ENCODE peak calls at places on chromosomes 4 and X, in six cellular contexts. N is spleen, J is HCT116, D is GM23338, Z is upper lobe of left lung, H is sigmoid colon. L is an unnamed sample. For H3K4me1, the result is how much of the 10 kb centered on the place peaks cover.

GRCh38 chrX:133232331-133232730 is 14.2 kb upstream of the TFDP3 start:
- DNase-seq in N (no peak), J (no peak), D (no peak), H (no peak), Z (no peak), L (no peak)

GRCh38 chr4:76301068-76301774 is 5.3 kb upstream of the STBD1 start:
- DNase-seq in N (no peak), D (no peak), Z (no peak), J (peak), H (no peak), L (no peak)

GRCh38 chr4:5758741-5759140 is 47.7 kb downstream of the EVC start:
- DNase-seq in Z (no peak), D (no peak), J (peak), H (peak), N (no peak), L (no peak)

GRCh38 chr4:41285202-41285876 is 28.6 kb downstream of the UCHL1 start:
- DNase-seq in Z (no peak), H (no peak), N (no peak), D (no peak), J (no peak), L (no peak)

GRCh38 chrX:107710617-107711391 is 64.8 kb downstream of the TSC22D3 start:
- DNase-seq in H (peak), J (peak), N (peak), D (peak), Z (peak), L (peak)

GRCh38 chr4:72312032-72312650 is 256.9 kb downstream of the ADAMTS3 start:
- DNase-seq in H (peak), N (no peak), D (peak), J (no peak), Z (peak), L (peak)

GRCh38 chrX:7444967-7445366 is 297.0 kb upstream of the PUDP start:
- DNase-seq in Z (no peak), D (no peak), N (no peak), J (no peak), H (no peak), L (no peak)

GRCh38 chr4:133146574-133147198 is 2.4 kb upstream of the PCDH10 start:
- DNase-seq in H (peak), Z (no peak), J (no peak), N (peak), D (peak), L (peak)

GRCh38 chrX:69523314-69523713 is 19.2 kb downstream of the NALF2 start:
- DNase-seq in J (no peak), Z (no peak), D (peak), N (no peak), H (no peak), L (no peak)

GRCh38 chr4:139297001-139297410 is 4.3 kb upstream of the NAA15 start:
- DNase-seq in Z (no peak), J (no peak), N (no peak), H (no peak), D (no peak), L (no peak)

GRCh38 chrX:103919336-103919682 is 43.1 kb upstream of the TMSB15B start:
- DNase-seq in J (no peak), Z (no peak), H (no peak), D (no peak), N (no peak), L (no peak)

GRCh38 chr4:15341733-15342300 is 86.0 kb upstream of the C1QTNF7 start:
- DNase-seq in J (no peak), Z (no peak), N (no peak), H (no peak), D (no peak), L (peak)

GRCh38 chr4:96874657-96875056 is 1034.8 kb downstream of the PDHA2 start:
- DNase-seq in H (no peak), J (no peak), D (peak), N (no peak), Z (no peak), L (no peak)

GRCh38 chrX:25083661-25084060 is 67.9 kb upstream of the ARX start:
- DNase-seq in N (no peak), J (no peak), D (no peak), Z (no peak), H (no peak), L (no peak)

GRCh38 chr4:581753-582361 is 5.8 kb upstream of the TMEM271 start:
- DNase-seq in J (no peak), D (no peak), N (no peak), Z (no peak), H (no peak), L (no peak)

GRCh38 chr4:123777297-123777859 is 380.8 kb downstream of the SPRY1 start:
- DNase-seq in J (no peak), H (peak), D (no peak), N (no peak), Z (no peak), L (no peak)

GRCh38 chr4:189940178-189941004 is at the start of gene FRG1:
- DNase-seq in D (peak), Z (peak), H (peak), N (peak), J (peak), L (peak)

GRCh38 chr4:116531870-116532269 is 553.5 kb downstream of the TRAM1L1 start:
- DNase-seq in J (no peak), D (peak), H (no peak), N (no peak), Z (no peak), L (no peak)

GRCh38 chr4:181661090-181661489 is 582.1 kb upstream of the TENM3 start:
- DNase-seq in Z (no peak), N (no peak), H (no peak), J (no peak), D (no peak), L (no peak)

GRCh38 chr4:113882668-113883067 is 96.8 kb downstream of the ARSJ start:
- DNase-seq in N (no peak), H (no peak), Z (no peak), J (no peak), D (no peak), L (no peak)

GRCh38 chr4:153387981-153388380 is 43.5 kb downstream of the MND1 start:
- DNase-seq in D (no peak), Z (no peak), H (no peak), N (no peak), J (no peak), L (no peak)

GRCh38 chrX:43758044-43758443 is 101.9 kb downstream of the MAOA start:
- DNase-seq in D (no peak), H (no peak), N (no peak), J (no peak), Z (no peak), L (no peak)

GRCh38 chr4:113564493-113564892 is 197.0 kb downstream of the CAMK2D start:
- DNase-seq in D (no peak), Z (no peak), H (no peak), N (no peak), J (no peak), L (no peak)

GRCh38 chrX:37684426-37684825 is 1.2 kb upstream of the XK start:
- DNase-seq in N (no peak), Z (no peak), J (no peak), D (no peak), H (no peak), L (no peak)
- H3K4me1 ChIP-seq in N (under half), Z (under half), J (under half), D (under half), H (under half), L (under half)

GRCh38 chrX:136778914-136779313 is 1.8 kb downstream of the ARHGEF6 start:
- DNase-seq in J (no peak), Z (no peak), N (no peak), H (no peak), D (no peak), L (no peak)

GRCh38 chrX:136780241-136780640 is 491 bp downstream of the ARHGEF6 start:
- DNase-seq in Z (no peak), H (no peak), N (no peak), J (no peak), D (no peak), L (no peak)

GRCh38 chrX:136778020-136778419 is 2.7 kb downstream of the ARHGEF6 start:
- DNase-seq in N (no peak), H (no peak), Z (no peak), J (no peak), D (no peak), L (no peak)

GRCh38 chrX:136780738-136781137 is at the start of gene ARHGEF6:
- DNase-seq in J (no peak), Z (peak), D (no peak), H (no peak), N (no peak), L (no peak)

GRCh38 chrX:136779346-136779781 is 1.4 kb downstream of the ARHGEF6 start:
- DNase-seq in D (no peak), J (no peak), H (no peak), N (no peak), Z (no peak), L (no peak)
- TF ChIP-seq POLR2AphosphoS5 in D (no peak), J (no peak), H (no peak), N (no peak), Z (no peak), L (no peak)

DNA sequence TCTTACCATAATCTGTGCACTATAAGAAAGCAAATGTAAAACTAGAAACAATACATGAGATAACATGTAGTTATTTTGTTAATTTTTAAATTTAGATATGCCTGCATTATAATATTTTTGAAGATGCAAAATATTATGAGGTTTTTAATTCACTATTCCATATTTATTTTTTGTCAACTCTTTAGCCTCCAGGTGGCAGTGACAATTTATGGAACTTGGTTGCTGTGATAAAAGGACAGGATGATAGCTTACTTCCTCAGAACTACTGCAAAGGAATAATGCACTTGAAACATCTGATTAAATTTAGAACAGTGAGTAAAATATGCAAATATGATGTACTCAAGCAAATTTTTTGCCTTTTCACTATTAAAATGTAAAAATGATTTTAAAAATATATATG is 45.1 kb downstream of the SPATA4 start:
- DNase-seq in N (no peak), H (no peak), J (peak), Z (no peak), D (peak), L (no peak)
- TF ChIP-seq CTCF in N (no peak), H (no peak), J (peak), Z (peak), D (peak), L (no peak)

DNA sequence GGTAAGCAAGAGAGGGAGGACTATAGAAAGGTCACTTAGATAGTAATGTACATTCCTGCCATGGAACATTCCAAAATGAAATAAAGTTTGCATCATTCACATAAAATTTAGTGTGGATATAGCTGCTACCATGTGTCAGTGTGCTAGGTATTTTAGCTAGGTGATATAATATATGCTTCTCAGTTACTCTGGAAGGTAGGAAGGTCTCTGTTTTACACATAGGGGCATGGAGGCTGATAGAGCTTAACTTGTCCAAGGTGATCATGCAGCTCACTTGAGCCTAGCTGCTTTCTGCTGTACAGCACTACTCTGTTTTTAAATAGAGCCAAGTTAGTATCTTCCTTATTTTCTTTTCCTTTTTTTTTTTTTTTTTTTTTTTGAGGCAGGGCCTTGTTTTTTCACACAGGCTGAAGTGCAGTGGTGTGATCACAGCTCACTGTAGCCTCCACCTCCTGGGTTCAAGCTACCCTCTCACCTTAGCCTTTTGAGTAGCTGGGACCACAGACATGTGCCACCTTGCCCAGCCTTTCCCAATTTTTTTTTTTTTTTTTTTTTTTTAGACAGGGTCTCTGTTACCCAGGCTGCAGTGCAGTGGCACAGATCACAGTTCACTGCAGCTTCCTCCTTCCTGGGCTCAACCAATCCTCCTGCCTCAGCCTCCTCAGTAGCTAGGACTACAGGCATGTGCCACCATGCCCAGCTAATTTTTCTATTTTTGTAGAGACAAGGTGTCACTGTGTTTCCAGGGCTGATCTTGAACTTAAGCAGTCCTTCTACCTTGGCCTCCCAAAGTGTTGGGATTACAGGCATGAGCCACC is 10.4 kb downstream of the AFF1 start:
- DNase-seq in Z (no peak), J (no peak), H (no peak), D (no peak), N (no peak), L (no peak)
- H3K4me1 ChIP-seq in Z (under half), J (under half), H (under half), D (under half), N (half or more), L (under half)

GRCh38 chrX:18639280-18639679 is 32.6 kb downstream of the RS1 start:
- DNase-seq in D (no peak), N (no peak), J (no peak), Z (no peak), H (no peak), L (no peak)
- TF ChIP-seq POLR2AphosphoS5 in D (no peak), N (no peak), J (no peak), Z (no peak), H (no peak), L (no peak)

GRCh38 chrX:152824841-152825374 is 5.6 kb downstream of the CETN2 start:
- DNase-seq in Z (no peak), J (no peak), D (no peak), H (no peak), N (no peak), L (no peak)
- TF ChIP-seq CTCF in Z (no peak), J (no peak), D (no peak), H (no peak), N (no peak), L (no peak)

GRCh38 chr4:168835880-168836454 is 174.1 kb downstream of the CBR4 start:
- DNase-seq in J (no peak), Z (no peak), N (no peak), D (no peak), H (no peak), L (no peak)
- H3K4me1 ChIP-seq in J (under half), Z (under half), N (half or more), D (under half), H (under half), L (half or more)

GRCh38 chr4:157994863-157995262 is 178.0 kb downstream of the GASK1B start:
- DNase-seq in N (no peak), D (no peak), Z (no peak), J (no peak), H (no peak), L (no peak)
- TF ChIP-seq POLR2AphosphoS5 in N (no peak), D (no peak), Z (no peak), J (no peak), H (no peak), L (no peak)